ENCODE peak calls at places on chromosomes 5 and 9, in five cellular contexts. W, I, H, T and L are unnamed samples.
A peak's percentile ranks its signal among the peaks of the same experiment; 100 is the strongest.

GRCh38 chr5:27241564-27242257 is 203.3 kb upstream of the CDH9 start:
- DNase-seq in W (no peak), I (peak; percentile 68), H (peak; percentile 12), T (no peak), L (no peak)

GRCh38 chr5:16178745-16179372 is 732 bp downstream of the MARCHF11 start:
- DNase-seq in W (peak; percentile 66), T (peak; percentile 94), I (peak; percentile 53), H (peak; percentile 63), L (peak; percentile 78)

GRCh38 chr9:95008151-95008771 is 281.8 kb downstream of the AOPEP start:
- DNase-seq in W (no peak), H (no peak), I (peak; percentile 26), T (no peak), L (no peak)

GRCh38 chr9:75715360-75715759 is 175.1 kb upstream of the PCSK5 start:
- DNase-seq in H (no peak), W (no peak), I (no peak), T (no peak), L (no peak)

GRCh38 chr5:169577966-169578365 is 5.6 kb upstream of the SPDL1 start:
- DNase-seq in T (no peak), W (no peak), H (peak; percentile 44), I (peak; percentile 22), L (no peak)

GRCh38 chr5:136769093-136769492 is 403.7 kb upstream of the TRPC7 start:
- DNase-seq in I (no peak), H (no peak), W (no peak), T (no peak), L (no peak)

GRCh38 chr9:131091352-131091992 is 4.9 kb upstream of the AIF1L start:
- DNase-seq in H (no peak), I (no peak), T (no peak), W (no peak), L (no peak)

GRCh38 chr5:79255786-79256557 is 20.0 kb downstream of the JMY start:
- DNase-seq in T (peak; percentile 70), H (peak; percentile 35), I (peak; percentile 58), W (peak; percentile 15), L (no peak)

GRCh38 chr9:84031534-84031933 is 50.9 kb downstream of the RMI1 start:
- DNase-seq in I (no peak), W (no peak), H (no peak), T (no peak), L (no peak)

GRCh38 chr5:89211836-89212235 is 328.9 kb upstream of the MEF2C start:
- DNase-seq in T (no peak), I (peak; percentile 56), W (no peak), H (peak; percentile 74), L (no peak)

GRCh38 chr5:138054863-138055558 is 22.1 kb upstream of the FAM13B start:
- DNase-seq in H (no peak), I (no peak), T (no peak), W (no peak), L (no peak)

GRCh38 chr5:158060216-158060615 is 201.3 kb upstream of the CLINT1 start:
- DNase-seq in H (no peak), W (no peak), I (no peak), T (no peak), L (no peak)